ENCODE peak calls at places on chromosomes 11 and 22, in five cellular contexts. F, R, J, A and W are unnamed samples.

GRCh38 chr22:35651085-35651484 is 2.8 kb downstream of the APOL6 start:
- DNase-seq in F (no peak), R (no peak), J (no peak), A (no peak), W (no peak)

GRCh38 chr11:120801801-120802689 is 221.9 kb upstream of the TBCEL start:
- DNase-seq in F (peak; percentile 6), R (peak; percentile 53), J (peak; percentile 23), A (peak; percentile 48), W (peak; percentile 47)

GRCh38 chr11:8337115-8337386 is 73.4 kb upstream of the LMO1 start:
- DNase-seq in F (no peak), R (no peak), J (no peak), A (no peak), W (no peak)

GRCh38 chr22:48053973-48054372 is 1291.5 kb downstream of the TBC1D22A start:
- DNase-seq in F (no peak), R (no peak), J (no peak), A (no peak), W (no peak)

GRCh38 chr22:46043816-46044717 is 67.1 kb upstream of the WNT7B start:
- DNase-seq in F (no peak), R (peak; percentile 60), J (no peak), A (peak; percentile 25), W (no peak)

GRCh38 chr11:67996622-67997459 is 7.1 kb downstream of the UNC93B1 start:
- DNase-seq in F (peak; percentile 35), R (peak; percentile 87), J (no peak), A (peak; percentile 68), W (no peak)

GRCh38 chr11:64209563-64209843 is 3.0 kb downstream of the FERMT3 start:
- DNase-seq in F (no peak), R (no peak), J (no peak), A (no peak), W (no peak)

GRCh38 chr11:94762208-94762607 is 5.9 kb upstream of the AMOTL1 start:
- DNase-seq in F (no peak), R (no peak), J (no peak), A (no peak), W (no peak)

GRCh38 chr11:2302844-2303626 is 1.2 kb downstream of the TSPAN32 start:
- DNase-seq in F (no peak), R (peak; percentile 73), J (no peak), A (no peak), W (peak; percentile 86)

GRCh38 chr11:76510060-76511047 is 65.5 kb downstream of the EMSY start:
- DNase-seq in F (no peak), R (no peak), J (no peak), A (peak; percentile 38), W (no peak)

GRCh38 chr11:1227551-1228182 is 4.8 kb downstream of the MUC5B start:
- DNase-seq in F (no peak), R (peak; percentile 16), J (no peak), A (no peak), W (peak; percentile 8)